ENCODE peak calls at places on chromosome 2, in five cellular contexts. I is RWPE1, N is nephron progenitor cell, G is HFFc6, W is fibroblast of mammary gland. Y is an unnamed sample.

GRCh38 chr2:18630941-18631340 is 41.6 kb upstream of the NT5C1B start:
- DNase-seq in W (peak; percentile 50), G (peak; percentile 31), N (no peak), I (no peak), Y (no peak)

GRCh38 chr2:239790313-239790712 is 234.8 kb downstream of the NDUFA10 start:
- DNase-seq in W (no peak), I (no peak), G (no peak), N (no peak), Y (no peak)

GRCh38 chr2:42028571-42029148 is 19.2 kb upstream of the PKDCC start:
- DNase-seq in I (no peak), W (no peak), N (no peak), G (no peak), Y (no peak)

GRCh38 chr2:29579495-29580178 is 341.7 kb downstream of the ALK start:
- DNase-seq in W (no peak), G (no peak), I (no peak), N (no peak), Y (no peak)

GRCh38 chr2:201448701-201449100 is 2.6 kb downstream of the TRAK2 start:
- DNase-seq in N (no peak), I (no peak), G (no peak), W (no peak), Y (no peak)

GRCh38 chr2:43425659-43426058 is 170.2 kb downstream of the THADA start:
- DNase-seq in N (no peak), G (no peak), W (no peak), I (no peak), Y (no peak)

GRCh38 chr2:52135235-52135634 is 1103.3 kb upstream of the NRXN1 start:
- DNase-seq in W (peak; percentile 40), G (no peak), N (no peak), I (no peak), Y (no peak)

GRCh38 chr2:21038403-21039073 is 5.3 kb downstream of the APOB start:
- DNase-seq in W (peak; percentile 5), N (no peak), G (no peak), I (peak; percentile 4), Y (no peak)

GRCh38 chr2:45274190-45274926 is 265.1 kb upstream of the SIX2 start:
- DNase-seq in G (no peak), N (no peak), W (no peak), I (no peak), Y (peak; percentile 22)

GRCh38 chr2:239687441-239687840 is 286.6 kb upstream of the HDAC4 start:
- DNase-seq in W (no peak), G (no peak), N (no peak), I (no peak), Y (no peak)

GRCh38 chr2:219868635-219869034 is 241.2 kb downstream of the SLC4A3 start:
- DNase-seq in G (no peak), I (no peak), W (no peak), N (no peak), Y (no peak)

GRCh38 chr2:232973336-232973735 is 39.7 kb downstream of the NGEF start:
- DNase-seq in I (no peak), N (no peak), G (no peak), W (no peak), Y (no peak)

GRCh38 chr2:47004905-47005495 is 89.4 kb upstream of the MCFD2 start:
- DNase-seq in I (no peak), N (no peak), G (no peak), W (no peak), Y (no peak)

GRCh38 chr2:222483513-222484039 is 59.2 kb downstream of the SGPP2 start:
- DNase-seq in N (no peak), W (no peak), G (no peak), I (peak; percentile 13), Y (peak; percentile 16)

GRCh38 chr2:64913357-64913869 is 75.8 kb upstream of the SLC1A4 start:
- DNase-seq in W (no peak), N (peak; percentile 21), G (no peak), I (peak; percentile 16), Y (peak; percentile 77)

GRCh38 chr2:230269715-230270114 is 44.2 kb downstream of the SP140 start:
- DNase-seq in I (no peak), W (no peak), N (no peak), G (no peak), Y (no peak)

DNA sequence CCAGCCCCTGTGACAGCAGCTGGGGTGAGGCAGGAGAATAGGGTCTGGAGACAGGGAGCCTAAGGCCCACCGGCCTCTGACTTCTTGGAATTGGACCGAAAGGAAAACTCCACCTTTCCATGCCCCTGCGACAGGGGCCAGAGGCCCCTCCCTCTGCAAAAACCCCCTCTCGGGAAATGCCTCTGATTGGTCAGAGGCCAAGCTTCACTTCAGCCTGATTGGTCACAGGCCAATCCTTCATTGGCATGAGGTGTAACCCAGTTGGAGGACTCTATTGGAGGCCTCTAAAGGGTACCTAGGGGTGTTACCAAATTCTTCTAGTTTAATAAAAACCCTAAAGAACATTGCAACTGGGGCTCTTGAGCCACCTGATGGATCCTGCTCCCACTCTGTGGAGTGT is 5.7 kb upstream of the ACKR3 start:
- DNase-seq in G (no peak), W (no peak), I (no peak), N (no peak), Y (no peak)
- TF ChIP-seq CTCF in G (no peak), W (no peak), I (no peak), N (no peak), Y (no peak)

GRCh38 chr2:181891258-181891965 is at the start of gene ITPRID2:
- DNase-seq in I (peak; percentile 95), W (peak; percentile 82), G (peak; percentile 71), N (peak; percentile 84), Y (peak; percentile 92)
- TF ChIP-seq CTCF in I (peak; percentile 10), W (no peak), G (peak; percentile 39), N (no peak), Y (peak; percentile 28)

DNA sequence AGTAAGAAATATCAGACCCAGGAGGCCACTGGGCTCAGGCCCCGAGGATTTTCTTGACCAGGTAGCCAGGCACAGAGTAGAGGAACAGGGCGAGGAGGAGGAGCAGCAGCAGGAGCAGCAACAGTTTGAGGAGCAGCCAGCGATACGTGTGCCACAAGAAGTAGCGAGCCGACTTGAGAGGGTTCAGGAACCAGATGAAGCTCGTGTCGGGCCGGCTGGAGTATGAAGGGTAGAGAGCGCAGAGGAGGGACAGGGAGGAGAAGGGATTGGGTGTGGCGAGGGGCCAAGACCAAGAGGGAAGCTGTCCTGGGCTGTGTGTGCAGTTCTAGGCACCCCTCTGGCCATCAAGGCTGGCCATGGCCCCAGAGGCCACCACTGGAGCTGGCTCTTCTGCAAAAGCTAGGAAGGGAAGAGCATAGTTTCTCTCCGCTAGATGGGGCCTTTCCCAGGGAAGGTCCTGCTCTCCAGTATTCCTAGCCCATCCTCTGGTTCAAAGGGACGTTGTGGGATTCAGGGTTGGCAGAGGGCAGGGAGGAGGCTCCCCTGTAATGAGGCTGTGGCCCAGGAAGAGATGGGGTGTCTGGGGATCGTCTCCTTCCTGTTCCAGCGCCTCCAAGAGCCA is 17.8 kb downstream of the OTOF start:
- DNase-seq in I (no peak), N (no peak), G (no peak), W (no peak), Y (no peak)
- TF ChIP-seq CTCF in I (no peak), N (no peak), G (no peak), W (no peak), Y (no peak)

DNA sequence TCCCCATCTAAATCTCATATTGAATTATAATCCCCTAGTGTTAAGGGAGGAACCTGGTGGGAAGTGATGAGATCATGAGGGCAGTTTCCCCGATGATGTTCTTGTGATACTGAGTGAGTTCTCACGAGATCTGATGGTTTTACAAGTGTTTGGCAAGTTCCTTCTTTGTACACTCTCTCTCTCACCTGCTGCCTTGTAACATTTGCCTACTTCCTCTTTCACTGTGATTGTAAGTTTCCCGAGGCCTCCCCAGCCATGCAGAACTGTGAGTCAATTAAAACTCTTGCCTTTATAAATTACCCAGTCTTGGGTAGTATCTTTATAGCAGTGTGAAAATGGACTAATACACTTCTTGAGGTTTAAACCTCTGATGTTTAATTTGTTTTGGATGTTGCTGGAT is 177.5 kb downstream of the CD8B2 start:
- DNase-seq in W (no peak), I (no peak), N (no peak), G (no peak), Y (no peak)
- TF ChIP-seq CTCF in W (no peak), I (no peak), N (no peak), G (no peak), Y (no peak)

GRCh38 chr2:144504191-144504590 is 15.7 kb downstream of the ZEB2 start:
- DNase-seq in I (no peak), G (no peak), W (no peak), N (no peak), Y (no peak)
- TF ChIP-seq CTCF in I (no peak), G (peak; percentile 42), W (peak; percentile 7), N (no peak), Y (no peak)

DNA sequence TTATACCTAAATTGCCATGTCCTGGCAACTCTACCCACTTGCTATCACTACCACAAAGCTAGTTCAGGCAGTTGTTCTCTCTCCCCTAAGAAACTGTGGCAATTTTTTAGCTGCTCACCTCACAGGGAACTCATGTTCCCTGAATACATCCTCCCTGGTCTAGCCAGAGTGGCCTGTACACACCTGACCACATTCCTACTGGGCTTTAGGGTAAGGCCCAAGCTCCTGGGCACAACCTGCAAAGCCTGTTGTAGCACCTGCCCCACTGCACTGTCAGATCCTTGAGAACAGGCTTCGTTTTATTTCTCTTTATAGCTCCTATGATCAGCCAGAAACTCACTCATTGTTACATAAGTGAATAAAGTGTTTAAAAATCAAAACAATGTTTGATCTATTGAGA is 21.5 kb downstream of the CNGA3 start:
- DNase-seq in G (no peak), N (no peak), I (no peak), W (no peak), Y (no peak)
- TF ChIP-seq CTCF in G (no peak), N (no peak), I (no peak), W (no peak), Y (no peak)

GRCh38 chr2:195092341-195092740 is 564.7 kb upstream of the SLC39A10 start:
- DNase-seq in G (no peak), I (no peak), W (no peak), N (no peak), Y (no peak)
- TF ChIP-seq CTCF in G (no peak), I (no peak), W (no peak), N (no peak), Y (no peak)

DNA sequence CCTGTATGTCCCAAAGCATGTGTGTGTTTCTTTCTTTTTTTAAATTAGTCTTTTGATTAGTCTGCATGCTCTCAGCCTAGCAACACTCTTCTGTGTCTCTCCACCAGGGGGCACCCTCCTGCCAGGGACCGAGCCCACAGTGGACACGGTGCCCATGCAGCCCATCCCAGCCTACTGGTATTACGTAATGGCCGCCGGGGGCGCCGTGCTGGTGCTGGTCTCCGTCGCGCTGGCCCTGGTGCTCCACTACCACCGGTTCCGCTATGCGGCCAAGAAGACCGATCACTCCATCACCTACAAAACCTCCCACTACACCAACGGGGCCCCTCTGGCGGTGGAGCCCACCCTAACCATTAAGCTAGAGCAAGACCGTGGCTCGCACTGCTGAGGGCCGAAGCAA is 93.8 kb downstream of the NRP2 start:
- DNase-seq in N (peak; percentile 62), G (peak; percentile 21), W (peak; percentile 48), I (no peak), Y (peak; percentile 76)
- TF ChIP-seq CTCF in N (peak; percentile 56), G (peak; percentile 88), W (peak; percentile 52), I (no peak), Y (peak; percentile 67)

DNA sequence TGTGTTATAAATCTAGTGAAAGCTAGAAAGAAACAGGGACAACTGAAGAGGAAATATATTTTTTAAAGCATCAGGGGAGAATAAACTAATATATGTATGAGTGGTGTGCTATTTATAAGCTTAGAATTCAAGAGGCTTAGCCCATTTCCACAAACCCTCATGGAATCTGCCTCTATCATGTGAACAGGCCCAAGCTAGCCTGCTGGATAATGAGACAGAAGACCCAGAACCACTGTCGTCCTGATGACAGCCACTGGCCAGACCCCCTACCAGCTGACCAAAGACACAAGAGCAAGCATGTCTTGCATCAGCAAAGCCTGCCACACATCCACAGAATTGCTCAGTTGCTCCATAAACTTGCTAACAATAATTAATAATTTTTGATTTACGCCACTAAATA is 382.3 kb upstream of the NXPH2 start:
- DNase-seq in N (no peak), G (no peak), I (no peak), W (no peak), Y (no peak)
- TF ChIP-seq CTCF in N (no peak), G (no peak), I (no peak), W (no peak), Y (no peak)

Y was measured in Calu3.